ENCODE peak calls at places on chromosomes 4 and X, in four cellular contexts. One of them, this sample, is unnamed.
A peak's percentile ranks its signal among the peaks of the same experiment; 100 is the strongest.

GRCh38 chr4:52713456-52713937 is 37.7 kb downstream of the ERVMER34-1 start:
- DNase-seq in SK-N-SH: no peak
- DNase-seq in GM23338: no peak
- DNase-seq in stomach: no peak
- DNase-seq in this sample: no peak

GRCh38 chr4:71429106-71429505 is 90.3 kb downstream of the SLC4A4 start:
- DNase-seq in GM23338: no peak
- DNase-seq in SK-N-SH: no peak
- DNase-seq in stomach: no peak
- DNase-seq in this sample: no peak

GRCh38 chr4:124499266-124499665 is 213.3 kb downstream of the ANKRD50 start:
- DNase-seq in SK-N-SH: no peak
- DNase-seq in stomach: no peak
- DNase-seq in GM23338: peak; percentile 10
- DNase-seq in this sample: no peak

GRCh38 chr4:173334085-173334890 is at the start of gene HMGB2:
- DNase-seq in SK-N-SH: peak; percentile 97
- DNase-seq in GM23338: peak; percentile 100
- DNase-seq in stomach: peak; percentile 100
- DNase-seq in this sample: peak; percentile 100

GRCh38 chrX:2469196-2469685 is 31.5 kb downstream of the DHRSX start:
- DNase-seq in GM23338: peak; percentile 44
- DNase-seq in stomach: no peak
- DNase-seq in SK-N-SH: no peak
- DNase-seq in this sample: no peak

GRCh38 chr4:79198886-79199591 is 126.8 kb downstream of the NAA11 start:
- DNase-seq in stomach: no peak
- DNase-seq in GM23338: no peak
- DNase-seq in SK-N-SH: no peak
- DNase-seq in this sample: no peak

GRCh38 chr4:183600189-183600685 is 58.7 kb downstream of the RWDD4 start:
- DNase-seq in GM23338: peak; percentile 75
- DNase-seq in stomach: no peak
- DNase-seq in SK-N-SH: no peak
- DNase-seq in this sample: no peak

GRCh38 chr4:124481123-124481522 is 231.4 kb downstream of the ANKRD50 start:
- DNase-seq in stomach: no peak
- DNase-seq in GM23338: no peak
- DNase-seq in SK-N-SH: no peak
- DNase-seq in this sample: no peak

GRCh38 chr4:17275836-17276235 is 236.1 kb downstream of the QDPR start:
- DNase-seq in SK-N-SH: no peak
- DNase-seq in stomach: no peak
- DNase-seq in GM23338: no peak
- DNase-seq in this sample: no peak

GRCh38 chr4:40881851-40882250 is 132.1 kb downstream of the NSUN7 start:
- DNase-seq in SK-N-SH: peak; percentile 71
- DNase-seq in stomach: no peak
- DNase-seq in GM23338: no peak
- DNase-seq in this sample: no peak

GRCh38 chrX:118448273-118448783 is 47.3 kb upstream of the DOCK11 start:
- DNase-seq in GM23338: no peak
- DNase-seq in stomach: no peak
- DNase-seq in SK-N-SH: no peak
- DNase-seq in this sample: no peak

GRCh38 chrX:57952320-57952678 is 42.0 kb upstream of the ZXDA start:
- DNase-seq in SK-N-SH: no peak
- DNase-seq in GM23338: no peak
- DNase-seq in stomach: no peak
- DNase-seq in this sample: no peak

DNA sequence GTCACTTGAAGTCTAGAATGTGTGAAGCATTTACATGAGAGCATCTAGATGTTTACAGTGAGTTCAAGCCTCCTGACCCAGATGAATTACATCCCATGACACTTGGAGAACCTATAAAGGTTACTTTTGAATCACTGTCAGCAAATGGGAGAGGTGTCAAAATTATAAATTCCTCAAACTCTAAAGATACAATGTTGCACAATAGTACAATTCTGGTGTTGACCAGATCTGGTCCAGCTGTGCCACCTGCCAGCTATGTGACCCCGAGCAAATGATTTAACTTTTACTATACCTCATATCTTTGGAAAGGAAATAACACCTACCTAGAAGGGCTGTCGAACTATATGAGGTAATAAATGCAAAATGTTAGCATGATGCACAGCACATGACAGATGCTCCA is 69.8 kb downstream of the JADE1 start:
- DNase-seq in GM23338: no peak
- DNase-seq in SK-N-SH: no peak
- DNase-seq in stomach: no peak
- DNase-seq in this sample: no peak
- TF ChIP-seq POLR2AphosphoS5 in GM23338: no peak
- TF ChIP-seq POLR2AphosphoS5 in SK-N-SH: no peak
- TF ChIP-seq POLR2AphosphoS5 in stomach: no peak
- TF ChIP-seq POLR2AphosphoS5 in this sample: no peak

GRCh38 chrX:16869393-16870094 is 618 bp downstream of the RBBP7 start:
- DNase-seq in GM23338: peak; percentile 60
- DNase-seq in SK-N-SH: peak; percentile 77
- DNase-seq in stomach: peak; percentile 30
- DNase-seq in this sample: peak; percentile 24
- TF ChIP-seq POLR2AphosphoS5 in GM23338: no peak
- TF ChIP-seq POLR2AphosphoS5 in SK-N-SH: no peak
- TF ChIP-seq POLR2AphosphoS5 in stomach: no peak
- TF ChIP-seq POLR2AphosphoS5 in this sample: no peak

DNA sequence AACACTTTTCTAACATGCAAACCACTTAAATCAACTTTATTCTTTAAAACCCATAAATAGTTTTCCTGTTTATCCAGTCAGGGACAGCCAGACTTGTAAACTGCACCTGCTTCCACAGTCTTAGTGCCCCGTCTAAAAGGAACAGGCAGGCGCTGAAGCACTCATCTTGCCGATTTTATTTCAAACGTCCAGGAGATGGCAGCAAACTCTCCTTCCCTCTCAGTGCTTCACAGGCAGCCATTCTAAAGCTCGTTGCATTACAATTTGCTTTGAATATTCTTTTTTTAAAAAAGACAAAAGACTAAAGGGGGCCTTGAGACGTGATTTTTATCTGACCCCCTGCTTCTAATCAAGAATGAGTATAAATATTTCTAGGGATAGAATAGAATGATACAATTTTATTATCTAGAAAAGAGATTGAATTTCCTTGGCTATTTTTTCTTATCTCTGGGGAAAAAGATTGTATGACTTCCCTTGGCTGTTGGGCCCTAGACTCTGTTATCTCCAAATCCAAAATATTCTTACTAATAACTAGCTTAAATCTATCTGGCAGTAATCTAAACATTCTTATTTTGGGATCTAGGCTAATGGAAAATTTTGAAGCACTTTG is 93.6 kb upstream of the MYOZ2 start:
- DNase-seq in stomach: peak; percentile 60
- DNase-seq in GM23338: peak; percentile 89
- DNase-seq in SK-N-SH: peak; percentile 63
- DNase-seq in this sample: no peak
- TF ChIP-seq POLR2AphosphoS5 in stomach: no peak
- TF ChIP-seq POLR2AphosphoS5 in GM23338: no peak
- TF ChIP-seq POLR2AphosphoS5 in SK-N-SH: peak; percentile 14
- TF ChIP-seq POLR2AphosphoS5 in this sample: no peak

DNA sequence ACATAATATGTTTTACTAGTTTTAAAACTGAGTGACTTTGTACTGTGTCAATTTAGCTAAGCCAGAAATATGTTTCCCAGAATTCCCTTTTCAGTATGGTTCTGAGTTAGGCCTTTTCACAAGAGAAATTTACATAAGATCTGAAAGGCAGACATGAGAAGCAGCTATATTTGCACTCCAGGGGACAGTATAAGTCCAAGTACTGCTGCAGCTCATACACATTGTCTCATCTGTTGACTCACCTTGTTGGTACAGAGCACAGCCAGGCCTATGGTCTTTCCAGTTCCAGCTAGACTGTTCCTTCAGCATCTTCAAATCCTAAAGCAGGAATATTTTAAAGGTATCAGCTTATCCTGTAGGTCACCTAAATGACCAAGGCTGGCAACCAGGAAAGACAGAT is 53.5 kb downstream of the BMP3 start:
- DNase-seq in SK-N-SH: no peak
- DNase-seq in stomach: no peak
- DNase-seq in GM23338: no peak
- DNase-seq in this sample: no peak
- TF ChIP-seq POLR2AphosphoS5 in SK-N-SH: no peak
- TF ChIP-seq POLR2AphosphoS5 in stomach: no peak
- TF ChIP-seq POLR2AphosphoS5 in GM23338: no peak
- TF ChIP-seq POLR2AphosphoS5 in this sample: no peak

GRCh38 chrX:9842541-9842940 is 56.3 kb downstream of the SHROOM2 start:
- DNase-seq in GM23338: peak; percentile 47
- DNase-seq in SK-N-SH: no peak
- DNase-seq in stomach: no peak
- DNase-seq in this sample: no peak
- TF ChIP-seq POLR2AphosphoS5 in GM23338: no peak
- TF ChIP-seq POLR2AphosphoS5 in SK-N-SH: no peak
- TF ChIP-seq POLR2AphosphoS5 in stomach: no peak
- TF ChIP-seq POLR2AphosphoS5 in this sample: no peak

GRCh38 chr4:153466637-153467153 is 535 bp downstream of the TMEM131L start:
- DNase-seq in stomach: no peak
- DNase-seq in SK-N-SH: peak; percentile 75
- DNase-seq in GM23338: peak; percentile 19
- DNase-seq in this sample: peak; percentile 88

GRCh38 chr4:153468587-153468986 is 2.4 kb downstream of the TMEM131L start:
- DNase-seq in SK-N-SH: peak; percentile 53
- DNase-seq in stomach: no peak
- DNase-seq in GM23338: no peak
- DNase-seq in this sample: no peak

GRCh38 chr4:153467897-153468262 is 1.7 kb downstream of the TMEM131L start:
- DNase-seq in SK-N-SH: no peak
- DNase-seq in stomach: no peak
- DNase-seq in GM23338: no peak
- DNase-seq in this sample: no peak

GRCh38 chr4:153465922-153466636 is at the start of gene TMEM131L:
- DNase-seq in GM23338: peak; percentile 82
- DNase-seq in SK-N-SH: peak; percentile 95
- DNase-seq in stomach: peak; percentile 72
- DNase-seq in this sample: peak; percentile 76

GRCh38 chr4:153467154-153467896 is 1.2 kb downstream of the TMEM131L start:
- DNase-seq in GM23338: peak; percentile 83
- DNase-seq in SK-N-SH: peak; percentile 54
- DNase-seq in stomach: peak; percentile 84
- DNase-seq in this sample: peak; percentile 93
- TF ChIP-seq POLR2AphosphoS5 in GM23338: peak; percentile 54
- TF ChIP-seq POLR2AphosphoS5 in SK-N-SH: no peak
- TF ChIP-seq POLR2AphosphoS5 in stomach: peak; percentile 20
- TF ChIP-seq POLR2AphosphoS5 in this sample: peak; percentile 56

GRCh38 chr4:169626328-169627282 is 6.2 kb downstream of the CLCN3 start:
- DNase-seq in SK-N-SH: no peak
- DNase-seq in GM23338: no peak
- DNase-seq in stomach: no peak
- DNase-seq in this sample: no peak
- TF ChIP-seq POLR2AphosphoS5 in SK-N-SH: no peak
- TF ChIP-seq POLR2AphosphoS5 in GM23338: no peak
- TF ChIP-seq POLR2AphosphoS5 in stomach: no peak
- TF ChIP-seq POLR2AphosphoS5 in this sample: no peak

This sample was measured in upper lobe of left lung.